ENCODE peak calls at places on chromosomes 16 and 17, in five cellular contexts. M is SK-N-SH, H is PC-3, C is body of pancreas, S is ascending aorta. L is an unnamed sample. For H3K4me1, the result is how much of the 10 kb centered on the place peaks cover.

GRCh38 chr16:21100447-21100846 is 50.2 kb downstream of the DNAH3 start:
- DNase-seq in M (no peak), H (peak), C (no peak), S (no peak), L (no peak)

GRCh38 chr17:76152580-76152979 is 11.5 kb upstream of the FOXJ1 start:
- DNase-seq in M (no peak), H (no peak), C (no peak), S (no peak), L (no peak)

GRCh38 chr16:23124315-23124714 is 24.9 kb downstream of the USP31 start:
- DNase-seq in M (no peak), H (peak), C (no peak), S (no peak), L (no peak)

GRCh38 chr16:29645699-29646187 is 17.3 kb upstream of the SPN start:
- DNase-seq in M (peak), H (no peak), C (no peak), S (no peak), L (no peak)

GRCh38 chr16:19595043-19595767 is 39.7 kb downstream of the VPS35L start:
- DNase-seq in M (peak), H (peak), C (peak), S (no peak), L (no peak)

GRCh38 chr17:17874478-17874877 is 37.7 kb upstream of the SREBF1 start:
- DNase-seq in M (no peak), H (peak), C (no peak), S (no peak), L (no peak)

GRCh38 chr17:2354311-2354710 is 17.0 kb downstream of the SGSM2 start:
- DNase-seq in M (no peak), H (no peak), C (no peak), S (no peak), L (no peak)

GRCh38 chr16:89951509-89951908 is 3.0 kb downstream of the DEF8 start:
- DNase-seq in M (no peak), H (no peak), C (no peak), S (no peak), L (no peak)

GRCh38 chr16:51919736-51920135 is 627.2 kb downstream of the TOX3 start:
- DNase-seq in M (no peak), H (no peak), C (no peak), S (no peak), L (no peak)

GRCh38 chr17:59346341-59346740 is 14.9 kb downstream of the YPEL2 start:
- DNase-seq in M (no peak), H (no peak), C (no peak), S (no peak), L (no peak)

GRCh38 chr16:861446-861845 is 60.9 kb upstream of the GNG13 start:
- DNase-seq in M (no peak), H (no peak), C (no peak), S (no peak), L (no peak)

GRCh38 chr17:82754297-82755208 is 2.7 kb downstream of the TBCD start:
- DNase-seq in M (no peak), H (no peak), C (no peak), S (no peak), L (no peak)

GRCh38 chr16:14111713-14112538 is 40.8 kb downstream of the MRTFB start:
- DNase-seq in M (no peak), H (peak), C (peak), S (no peak), L (no peak)

GRCh38 chr17:42252528-42253172 is 23.5 kb downstream of the STAT5B start:
- DNase-seq in M (no peak), H (no peak), C (no peak), S (no peak), L (no peak)

GRCh38 chr17:45675012-45675411 is 109.1 kb upstream of the CRHR1 start:
- DNase-seq in M (no peak), H (no peak), C (no peak), S (no peak), L (no peak)

GRCh38 chr17:65170839-65171238 is 33.7 kb downstream of the RGS9 start:
- DNase-seq in M (no peak), H (peak), C (peak), S (no peak), L (no peak)

GRCh38 chr16:65959978-65960377 is 406.5 kb upstream of the CDH5 start:
- DNase-seq in M (no peak), H (no peak), C (no peak), S (no peak), L (no peak)

GRCh38 chr17:19753661-19754463 is 5.8 kb upstream of the ALDH3A1 start:
- DNase-seq in M (no peak), H (peak), C (peak), S (no peak), L (no peak)

GRCh38 chr17:78476973-78477372 is 98.5 kb downstream of the PGS1 start:
- DNase-seq in M (no peak), H (peak), C (no peak), S (no peak), L (no peak)

GRCh38 chr17:59631221-59631720 is 11.6 kb downstream of the CLTC start:
- DNase-seq in M (no peak), H (no peak), C (no peak), S (no peak), L (no peak)

GRCh38 chr16:54780266-54780665 is 150.4 kb upstream of the IRX5 start:
- DNase-seq in M (no peak), H (no peak), C (no peak), S (no peak), L (no peak)

GRCh38 chr17:50150354-50151040 is at the start of gene PPP1R9B:
- DNase-seq in M (peak), H (no peak), C (no peak), S (no peak), L (no peak)

GRCh38 chr17:28381141-28381825 is 9.8 kb downstream of the SARM1 start:
- DNase-seq in M (no peak), H (no peak), C (no peak), S (no peak), L (no peak)

GRCh38 chr16:78147846-78148535 is 48.5 kb downstream of the WWOX start:
- DNase-seq in M (no peak), H (no peak), C (no peak), S (no peak), L (no peak)

GRCh38 chr17:64938925-64939474 is 19.7 kb upstream of the LRRC37A3 start:
- DNase-seq in M (peak), H (peak), C (peak), S (no peak), L (no peak)

GRCh38 chr17:61599608-61600007 is 8.6 kb upstream of the NACA2 start:
- DNase-seq in M (no peak), H (no peak), C (no peak), S (no peak), L (no peak)

GRCh38 chr16:16067127-16067526 is 117.7 kb downstream of the ABCC1 start:
- DNase-seq in M (no peak), H (no peak), C (peak), S (no peak), L (no peak)

GRCh38 chr17:74712756-74713155 is at the start of gene CD300LF:
- DNase-seq in M (no peak), H (no peak), C (peak), S (no peak), L (no peak)

GRCh38 chr16:21272253-21272652 is 5.8 kb downstream of the CRYM start:
- DNase-seq in M (no peak), H (no peak), C (no peak), S (no peak), L (no peak)

GRCh38 chr16:49486350-49486749 is 112.7 kb downstream of the C16orf78 start:
- DNase-seq in M (no peak), H (no peak), C (no peak), S (no peak), L (no peak)

GRCh38 chr16:22093952-22094351 is 1.6 kb downstream of the VWA3A start:
- DNase-seq in M (no peak), H (no peak), C (no peak), S (no peak), L (no peak)

GRCh38 chr17:57370051-57370581 is 113.8 kb downstream of the MSI2 start:
- DNase-seq in M (peak), H (peak), C (no peak), S (no peak), L (no peak)

GRCh38 chr16:84091460-84091859 is 25.3 kb downstream of the MBTPS1 start:
- DNase-seq in M (no peak), H (no peak), C (no peak), S (no peak), L (no peak)

GRCh38 chr16:77220427-77220826 is 21.2 kb downstream of the SYCE1L start:
- DNase-seq in M (no peak), H (no peak), C (no peak), S (no peak), L (no peak)

GRCh38 chr17:2030779-2031163 is 818 bp downstream of the DPH1 start:
- DNase-seq in M (no peak), H (no peak), C (no peak), S (no peak), L (no peak)

GRCh38 chr16:58628845-58629680 is 563 bp downstream of the CNOT1 start:
- DNase-seq in M (no peak), H (peak), C (peak), S (peak), L (no peak)

GRCh38 chr17:40519089-40519775 is 17.8 kb upstream of the TNS4 start:
- DNase-seq in M (no peak), H (no peak), C (no peak), S (no peak), L (no peak)

GRCh38 chr17:40517286-40517662 is 15.9 kb upstream of the TNS4 start:
- DNase-seq in M (no peak), H (no peak), C (no peak), S (no peak), L (no peak)

GRCh38 chr17:40516581-40517285 is 15.3 kb upstream of the TNS4 start:
- DNase-seq in M (peak), H (peak), C (no peak), S (no peak), L (no peak)

GRCh38 chr17:40517981-40518380 is 16.6 kb upstream of the TNS4 start:
- DNase-seq in M (no peak), H (no peak), C (no peak), S (no peak), L (no peak)

GRCh38 chr17:40518401-40519088 is 17.1 kb upstream of the TNS4 start:
- DNase-seq in M (no peak), H (peak), C (no peak), S (no peak), L (no peak)
- H3K4me1 ChIP-seq in M (under half), H (half or more), C (under half), S (under half), L (half or more)

GRCh38 chr17:47778184-47778635 is 43.4 kb downstream of the OSBPL7 start:
- DNase-seq in M (no peak), H (no peak), C (no peak), S (no peak), L (no peak)
- H3K4me3 ChIP-seq in M (no peak), H (no peak), C (no peak), S (no peak), L (no peak)

GRCh38 chr16:88792078-88792550 is 7.1 kb upstream of the PIEZO1 start:
- DNase-seq in M (no peak), H (no peak), C (no peak), S (no peak), L (no peak)
- H3K4me1 ChIP-seq in M (under half), H (under half), C (under half), S (under half), L (under half)

GRCh38 chr16:74775255-74775654 is 635 bp upstream of the FA2H start:
- DNase-seq in M (no peak), H (no peak), C (no peak), S (no peak), L (no peak)
- H3K4me3 ChIP-seq in M (peak), H (peak), C (no peak), S (no peak), L (peak)

GRCh38 chr17:39761861-39762496 is 24.2 kb downstream of the GRB7 start:
- DNase-seq in M (no peak), H (no peak), C (no peak), S (no peak), L (no peak)

GRCh38 chr17:39765159-39765558 is 27.4 kb downstream of the GRB7 start:
- DNase-seq in M (no peak), H (no peak), C (no peak), S (no peak), L (no peak)

GRCh38 chr17:39767147-39767546 is 29.4 kb downstream of the GRB7 start:
- DNase-seq in M (no peak), H (no peak), C (no peak), S (no peak), L (no peak)

GRCh38 chr17:39765766-39766165 is 28.0 kb downstream of the GRB7 start:
- DNase-seq in M (no peak), H (no peak), C (no peak), S (no peak), L (no peak)

DNA sequence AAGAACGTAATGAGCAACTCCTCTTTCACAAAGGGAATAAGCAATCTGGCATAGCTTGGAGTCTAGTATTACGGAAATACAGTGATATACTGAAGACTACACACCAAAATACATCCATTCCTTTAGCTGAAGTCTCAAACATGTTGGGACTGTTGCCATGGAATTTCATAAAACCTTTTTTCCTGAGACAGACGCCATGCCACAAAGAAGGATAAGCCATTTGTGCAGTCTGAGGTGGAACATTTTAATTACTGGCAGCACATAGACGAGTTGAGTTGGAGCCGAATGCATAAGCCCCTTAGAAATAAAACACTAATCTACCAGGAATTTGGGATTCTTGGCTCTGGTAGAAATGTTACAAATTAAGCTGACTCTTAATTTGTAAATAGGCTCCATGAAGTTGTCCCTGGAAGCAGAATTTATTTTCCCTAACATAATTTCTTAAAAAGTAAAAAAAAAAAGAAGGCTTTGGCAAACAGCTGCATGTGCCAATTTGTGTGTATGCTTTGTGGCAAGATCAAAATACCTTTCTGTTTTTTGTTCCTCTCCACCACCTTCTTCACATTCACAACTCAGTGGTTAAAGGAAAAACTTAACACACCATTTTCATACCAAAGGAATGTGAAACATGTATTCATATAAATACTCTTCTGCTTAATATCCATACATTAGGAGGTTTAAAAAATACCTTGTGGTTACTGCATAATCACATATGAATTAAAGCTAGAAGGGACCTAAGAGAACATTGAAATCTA is 25.5 kb downstream of the GRB7 start:
- DNase-seq in M (no peak), H (peak), C (no peak), S (no peak), L (no peak)
- H3K4me1 ChIP-seq in M (under half), H (under half), C (under half), S (under half), L (under half)

DNA sequence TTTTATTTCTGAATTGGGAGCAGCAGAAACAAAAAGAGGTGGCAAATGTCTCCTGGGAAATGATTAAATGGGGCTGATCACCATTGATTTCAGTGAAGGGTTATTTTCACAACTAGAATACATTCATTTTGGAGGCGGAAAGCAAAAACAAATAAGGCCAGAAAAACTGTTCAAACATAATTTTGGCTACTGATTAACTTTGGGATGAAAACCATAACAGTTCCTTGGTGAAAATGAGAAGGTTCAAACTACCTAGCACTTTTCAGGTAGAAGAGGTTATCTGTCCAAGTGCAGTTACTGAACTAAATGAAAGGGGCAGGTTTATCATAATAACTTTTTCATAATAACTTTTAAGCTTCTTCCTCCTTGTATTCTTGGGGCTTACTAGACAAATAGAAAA is 718.5 kb downstream of the CDH11 start:
- DNase-seq in M (no peak), H (no peak), C (no peak), S (no peak), L (no peak)
- H3K4me3 ChIP-seq in M (no peak), H (no peak), C (no peak), S (no peak), L (no peak)

GRCh38 chr17:44214896-44215295 is 4.6 kb downstream of the UBTF start:
- DNase-seq in M (no peak), H (no peak), C (no peak), S (no peak), L (no peak)
- H3K4me1 ChIP-seq in M (under half), H (under half), C (under half), S (under half), L (half or more)

DNA sequence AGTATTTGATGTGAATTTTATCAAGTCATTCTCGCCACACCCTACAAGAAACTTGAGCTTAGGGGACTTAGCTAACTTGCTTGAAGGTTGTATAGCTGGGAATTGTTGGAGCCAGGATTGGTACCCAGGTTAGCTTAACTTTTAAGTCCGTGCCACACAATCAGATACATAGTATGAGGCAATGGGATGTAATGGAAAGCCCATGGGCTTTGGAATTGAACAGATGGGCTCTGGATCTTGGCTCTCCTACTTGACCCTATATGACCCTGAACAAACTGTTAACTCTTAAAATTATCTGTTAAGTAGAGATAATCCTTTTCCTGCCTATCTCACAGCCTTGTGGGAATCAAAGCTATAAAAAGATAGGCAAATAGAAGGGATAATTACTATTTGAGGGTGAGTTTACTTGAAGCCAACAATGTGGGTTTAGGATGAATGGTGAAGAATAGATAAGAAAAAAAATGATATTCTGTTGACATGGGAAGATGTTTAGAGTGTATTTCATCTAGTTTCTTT is 51.9 kb upstream of the CACNG3 start:
- DNase-seq in M (no peak), H (no peak), C (no peak), S (no peak), L (no peak)
- H3K4me3 ChIP-seq in M (no peak), H (no peak), C (no peak), S (no peak), L (no peak)